ENCODE peak calls at places on chromosomes 7 and 10, in four cellular contexts. F, C, J and U are unnamed samples.

GRCh38 chr10:48464121-48464870 is 140.6 kb downstream of the ARHGAP22 start:
- DNase-seq in F (no peak), C (no peak), J (no peak), U (no peak)

GRCh38 chr7:157124655-157125054 is 14.1 kb upstream of the UBE3C start:
- DNase-seq in F (no peak), C (no peak), J (no peak), U (no peak)

GRCh38 chr10:69651362-69651761 is 21.3 kb downstream of the FAM241B start:
- DNase-seq in F (no peak), C (no peak), J (no peak), U (no peak)

GRCh38 chr10:73898730-73899400 is 12.1 kb upstream of the PLAU start:
- DNase-seq in F (no peak), C (no peak), J (no peak), U (no peak)

GRCh38 chr10:116748471-116748870 is 6.1 kb upstream of the HSPA12A start:
- DNase-seq in F (no peak), C (no peak), J (no peak), U (no peak)

GRCh38 chr10:14879055-14879800 is 562 bp downstream of the SUV39H2 start:
- DNase-seq in F (peak), C (no peak), J (no peak), U (peak)

GRCh38 chr7:53315986-53316385 is 280.6 kb downstream of the POM121L12 start:
- DNase-seq in F (no peak), C (peak), J (no peak), U (no peak)

GRCh38 chr7:101916876-101917275 is 99.5 kb downstream of the CUX1 start:
- DNase-seq in F (no peak), C (no peak), J (no peak), U (no peak)

GRCh38 chr10:52071814-52072213 is 242.3 kb upstream of the DKK1 start:
- DNase-seq in F (no peak), C (no peak), J (no peak), U (no peak)

GRCh38 chr10:97017474-97017903 is 168.3 kb downstream of the SLIT1 start:
- DNase-seq in F (no peak), C (no peak), J (no peak), U (no peak)

GRCh38 chr7:265192-265997 is 24.6 kb upstream of the FOXL3 start:
- DNase-seq in F (peak), C (no peak), J (no peak), U (no peak)